ENCODE peak calls at places on chromosome 22, in seven cellular contexts. C is kidney; Y is tibial artery; D is lower lobe of right lung; T is CD4-positive, CD25-positive, alpha-beta regulatory T cell; L is thoracic aorta; E is stomach. P is an unnamed sample. For H3K4me1, the result is how much of the 10 kb centered on the place peaks cover.

GRCh38 chr22:43100223-43100622 is 10.3 kb upstream of the BIK start:
- DNase-seq in C (no peak), Y (no peak), D (no peak), T (no peak), L (no peak), E (no peak), P (peak)

GRCh38 chr22:46812786-46813185 is 50.3 kb downstream of the TBC1D22A start:
- DNase-seq in C (no peak), Y (no peak), D (no peak), T (no peak), L (no peak), E (no peak), P (no peak)

GRCh38 chr22:39926175-39927152 is 25.6 kb downstream of the GRAP2 start:
- DNase-seq in C (no peak), Y (no peak), D (no peak), T (no peak), L (no peak), E (no peak), P (no peak)

GRCh38 chr22:23834830-23835772 is 3.7 kb downstream of the DERL3 start:
- DNase-seq in C (peak), Y (no peak), D (peak), T (no peak), L (no peak), E (peak), P (no peak)

GRCh38 chr22:42365337-42365865 is 66.8 kb downstream of the NFAM1 start:
- DNase-seq in C (no peak), Y (no peak), D (no peak), T (no peak), L (no peak), E (no peak), P (no peak)

GRCh38 chr22:32562396-32562795 is 87.8 kb downstream of the FBXO7 start:
- DNase-seq in C (no peak), Y (no peak), D (no peak), T (no peak), L (no peak), E (no peak), P (no peak)

GRCh38 chr22:22168190-22168940 is 76.2 kb upstream of the VPREB1 start:
- DNase-seq in C (no peak), Y (no peak), D (no peak), T (no peak), L (no peak), E (no peak), P (peak)

GRCh38 chr22:40237788-40238424 is 60.2 kb downstream of the TNRC6B start:
- DNase-seq in C (no peak), Y (no peak), D (no peak), T (no peak), L (no peak), E (no peak), P (no peak)

GRCh38 chr22:49920859-49921258 is 2.4 kb downstream of the CRELD2 start:
- DNase-seq in C (no peak), Y (no peak), D (peak), T (no peak), L (no peak), E (no peak), P (no peak)

GRCh38 chr22:33803371-33803770 is 116.9 kb downstream of the LARGE1 start:
- DNase-seq in C (no peak), Y (no peak), D (no peak), T (no peak), L (no peak), E (no peak), P (peak)

GRCh38 chr22:43853328-43853931 is 8.9 kb downstream of the SULT4A1 start:
- DNase-seq in C (peak), Y (no peak), D (no peak), T (no peak), L (no peak), E (no peak), P (no peak)

GRCh38 chr22:43554259-43554636 is 142.4 kb downstream of the MPPED1 start:
- DNase-seq in C (no peak), Y (no peak), D (no peak), T (no peak), L (no peak), E (no peak), P (no peak)

GRCh38 chr22:43706558-43707328 is 105.4 kb downstream of the EFCAB6 start:
- DNase-seq in C (no peak), Y (no peak), D (no peak), T (no peak), L (no peak), E (no peak), P (no peak)

GRCh38 chr22:49321477-49322055 is 506.1 kb downstream of the BRD1 start:
- DNase-seq in C (peak), Y (no peak), D (peak), T (no peak), L (no peak), E (peak), P (no peak)

GRCh38 chr22:20584029-20584871 is 76.8 kb downstream of the MED15 start:
- DNase-seq in C (peak), Y (no peak), D (peak), T (no peak), L (no peak), E (no peak), P (no peak)

GRCh38 chr22:24284747-24285203 is 14.1 kb downstream of the SPECC1L start:
- DNase-seq in C (no peak), Y (no peak), D (no peak), T (no peak), L (no peak), E (no peak), P (no peak)

GRCh38 chr22:41939981-41940852 is 6.7 kb downstream of the CENPM start:
- DNase-seq in C (peak), Y (no peak), D (peak), T (peak), L (no peak), E (peak), P (no peak)

GRCh38 chr22:19674929-19675253 is 39.4 kb upstream of the SEPTIN5 start:
- DNase-seq in C (no peak), Y (no peak), D (no peak), T (no peak), L (no peak), E (no peak), P (no peak)

GRCh38 chr22:22666307-22667091 is 22.1 kb downstream of the GGTLC2 start:
- DNase-seq in C (no peak), Y (no peak), D (peak), T (no peak), L (no peak), E (peak), P (no peak)

GRCh38 chr22:44269117-44269498 is 43.6 kb downstream of the SHISAL1 start:
- DNase-seq in C (no peak), Y (no peak), D (no peak), T (no peak), L (no peak), E (no peak), P (no peak)

GRCh38 chr22:49404576-49405199 is 423.0 kb downstream of the BRD1 start:
- DNase-seq in C (no peak), Y (no peak), D (peak), T (no peak), L (no peak), E (peak), P (no peak)

GRCh38 chr22:22228421-22228820 is 16.2 kb upstream of the VPREB1 start:
- DNase-seq in C (no peak), Y (no peak), D (no peak), T (no peak), L (no peak), E (no peak), P (no peak)

GRCh38 chr22:50678651-50679521 is 6.3 kb downstream of the SHANK3 start:
- DNase-seq in C (no peak), Y (no peak), D (no peak), T (no peak), L (no peak), E (peak), P (no peak)

GRCh38 chr22:28909375-28909774 is 26.0 kb downstream of the ZNRF3 start:
- DNase-seq in C (no peak), Y (no peak), D (no peak), T (no peak), L (no peak), E (no peak), P (no peak)

GRCh38 chr22:38700271-38700788 is 413 bp downstream of the JOSD1 start:
- DNase-seq in C (peak), Y (peak), D (peak), T (no peak), L (no peak), E (peak), P (peak)
- H3K4me1 ChIP-seq in C (under half), Y (half or more), D (half or more), T (half or more), L (under half), E (half or more), P (under half)

GRCh38 chr22:45475876-45476514 is 26.7 kb upstream of the FBLN1 start:
- DNase-seq in C (no peak), Y (peak), D (peak), T (no peak), L (no peak), E (no peak), P (no peak)

GRCh38 chr22:45470871-45471270 is 31.8 kb upstream of the FBLN1 start:
- DNase-seq in C (peak), Y (no peak), D (peak), T (no peak), L (no peak), E (no peak), P (no peak)

GRCh38 chr22:45472426-45472825 is 30.3 kb upstream of the FBLN1 start:
- DNase-seq in C (no peak), Y (no peak), D (no peak), T (no peak), L (no peak), E (no peak), P (peak)

GRCh38 chr22:45475063-45475747 is 27.5 kb upstream of the FBLN1 start:
- DNase-seq in C (no peak), Y (no peak), D (peak), T (no peak), L (no peak), E (no peak), P (no peak)

DNA sequence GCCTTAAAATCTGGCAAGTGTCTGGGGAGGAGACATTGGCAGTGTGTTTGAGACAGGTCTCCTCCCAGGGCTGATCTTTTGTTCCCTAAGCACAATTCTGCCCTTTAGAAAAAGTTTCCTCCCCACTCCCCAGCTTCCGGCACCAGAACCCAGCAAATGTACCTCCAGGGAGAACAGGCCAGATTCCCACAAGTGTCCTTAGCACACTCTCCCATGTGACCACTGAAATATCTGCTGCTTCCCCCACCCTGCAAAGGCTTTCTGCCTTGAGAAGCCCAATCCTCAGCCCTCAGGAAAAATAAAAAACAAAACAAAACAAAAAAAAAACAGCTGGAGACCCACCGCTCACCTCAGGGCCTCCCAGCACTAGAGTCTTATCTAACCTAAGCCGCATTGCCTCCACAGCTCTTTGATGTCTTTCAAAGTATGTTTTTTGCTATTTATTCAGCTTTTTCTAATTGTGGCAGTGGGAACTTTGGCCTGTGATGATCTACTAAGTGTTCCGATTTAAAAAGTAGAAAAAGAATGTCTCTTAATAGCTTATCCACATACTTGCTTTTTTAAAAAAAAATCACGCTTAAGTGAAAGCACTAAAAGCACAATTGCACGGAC is 29.0 kb upstream of the FBLN1 start:
- DNase-seq in C (no peak), Y (no peak), D (peak), T (no peak), L (no peak), E (no peak), P (no peak)
- H3K4me1 ChIP-seq in C (under half), Y (half or more), D (under half), T (under half), L (under half), E (under half), P (under half)

GRCh38 chr22:27851974-27852713 is 50.6 kb upstream of the MN1 start:
- DNase-seq in C (no peak), Y (no peak), D (no peak), T (no peak), L (no peak), E (no peak), P (no peak)

GRCh38 chr22:27859336-27859735 is 57.8 kb upstream of the MN1 start:
- DNase-seq in C (no peak), Y (no peak), D (no peak), T (no peak), L (no peak), E (no peak), P (no peak)

GRCh38 chr22:27853404-27853803 is 51.8 kb upstream of the MN1 start:
- DNase-seq in C (no peak), Y (no peak), D (no peak), T (no peak), L (no peak), E (no peak), P (no peak)

GRCh38 chr22:27863001-27863400 is 56.1 kb downstream of the PITPNB start:
- DNase-seq in C (no peak), Y (no peak), D (no peak), T (no peak), L (no peak), E (no peak), P (no peak)

GRCh38 chr22:27857441-27857840 is 55.9 kb upstream of the MN1 start:
- DNase-seq in C (no peak), Y (no peak), D (no peak), T (no peak), L (no peak), E (no peak), P (peak)
- H3K4me1 ChIP-seq in C (under half), Y (under half), D (under half), T (under half), L (under half), E (under half), P (under half)

GRCh38 chr22:37185646-37186227 is 2.3 kb downstream of the C1QTNF6 start:
- DNase-seq in C (peak), Y (no peak), D (peak), T (no peak), L (no peak), E (no peak), P (no peak)
- H3K4me1 ChIP-seq in C (under half), Y (under half), D (half or more), T (half or more), L (under half), E (under half), P (under half)

P was measured in mammary epithelial cell.